ENCODE peak calls at places on chromosomes 16 and 17, in five cellular contexts. V is small intestine, X is stomach, A is endodermal cell, E is ovary. O is an unnamed sample.

GRCh38 chr17:34412534-34412933 is 49.5 kb upstream of the CCL1 start:
- DNase-seq in X (no peak), A (no peak), E (no peak), V (no peak), O (no peak)

GRCh38 chr16:85303354-85303883 is 191.1 kb upstream of the CIBAR2 start:
- DNase-seq in X (peak; percentile 64), V (peak; percentile 46), A (peak; percentile 94), E (peak; percentile 75), O (peak; percentile 63)

GRCh38 chr16:69386596-69386995 is 789 bp upstream of the TERF2 start:
- DNase-seq in A (peak; percentile 20), E (no peak), V (no peak), X (no peak), O (no peak)

GRCh38 chr17:75574404-75575093 is 13.1 kb upstream of the MYO15B start:
- DNase-seq in E (no peak), X (no peak), V (no peak), A (peak; percentile 38), O (no peak)

GRCh38 chr17:31581022-31581483 is 189.6 kb downstream of the RAB11FIP4 start:
- DNase-seq in E (peak; percentile 88), X (peak; percentile 90), V (no peak), A (no peak), O (no peak)

GRCh38 chr16:17497648-17498047 is 26.9 kb upstream of the XYLT1 start:
- DNase-seq in A (no peak), V (no peak), E (no peak), X (no peak), O (no peak)

GRCh38 chr17:5583426-5584382 is 605 bp downstream of the NLRP1 start:
- DNase-seq in V (no peak), X (no peak), A (peak; percentile 46), E (no peak), O (peak; percentile 25)

GRCh38 chr16:29779474-29779873 is 1.4 kb downstream of the ZG16 start:
- DNase-seq in E (no peak), V (no peak), X (no peak), A (peak; percentile 65), O (no peak)

GRCh38 chr16:21946889-21947635 is 6.1 kb upstream of the UQCRC2 start:
- DNase-seq in V (peak; percentile 33), E (no peak), A (no peak), X (no peak), O (peak; percentile 4)

GRCh38 chr16:3472878-3473595 is 22.3 kb downstream of the C16orf90 start:
- DNase-seq in X (no peak), E (no peak), A (no peak), V (no peak), O (no peak)

GRCh38 chr17:59427425-59427921 is 96.0 kb downstream of the YPEL2 start:
- DNase-seq in E (no peak), X (no peak), V (no peak), A (peak; percentile 64), O (no peak)

GRCh38 chr17:1005361-1005946 is 8.5 kb downstream of the TIMM22 start:
- DNase-seq in X (peak; percentile 85), A (no peak), E (peak; percentile 89), V (no peak), O (peak; percentile 63)

GRCh38 chr17:74480290-74480689 is 13.9 kb downstream of the CD300A start:
- DNase-seq in A (no peak), X (no peak), E (no peak), V (no peak), O (no peak)

GRCh38 chr17:18980682-18981384 is 23.7 kb downstream of the FAM83G start:
- DNase-seq in V (no peak), X (no peak), E (no peak), A (peak; percentile 74), O (no peak)

GRCh38 chr17:79223953-79224352 is 149.3 kb downstream of the ENGASE start:
- DNase-seq in V (no peak), X (no peak), A (peak; percentile 67), E (no peak), O (no peak)

GRCh38 chr16:30948956-30949654 is at the start of gene ORAI3:
- DNase-seq in V (peak; percentile 65), A (peak; percentile 86), X (peak; percentile 77), E (peak; percentile 84), O (peak; percentile 83)

GRCh38 chr17:17419621-17420020 is 57.2 kb upstream of the MED9 start:
- DNase-seq in E (no peak), V (no peak), A (no peak), X (no peak), O (no peak)

GRCh38 chr16:20871258-20871657 is 28.9 kb downstream of the DCUN1D3 start:
- DNase-seq in V (no peak), A (no peak), E (no peak), X (no peak), O (no peak)

GRCh38 chr16:20867585-20867984 is 32.6 kb downstream of the DCUN1D3 start:
- DNase-seq in X (no peak), A (no peak), E (no peak), V (no peak), O (no peak)

GRCh38 chr16:20871935-20872815 is 28.0 kb downstream of the DCUN1D3 start:
- DNase-seq in A (no peak), X (no peak), V (no peak), E (no peak), O (no peak)

GRCh38 chr16:20868890-20869289 is 31.3 kb downstream of the DCUN1D3 start:
- DNase-seq in E (peak; percentile 89), X (peak; percentile 91), V (peak; percentile 88), A (peak; percentile 55), O (peak; percentile 80)

GRCh38 chr16:20870122-20870521 is 30.0 kb downstream of the DCUN1D3 start:
- DNase-seq in A (no peak), V (no peak), E (no peak), X (no peak), O (no peak)
- H3K4me1 ChIP-seq in A (peaks cover 35% of the 10 kb centered on the region), V (peaks cover 7% of the 10 kb centered on the region), E (peaks cover 19% of the 10 kb centered on the region), X (peaks cover 82% of the 10 kb centered on the region), O (peaks cover 6% of the 10 kb centered on the region)

GRCh38 chr16:49834496-49835009 is 21.4 kb downstream of the ZNF423 start:
- DNase-seq in E (peak; percentile 87), V (no peak), A (peak; percentile 72), X (no peak), O (peak; percentile 45)
- H3K4me1 ChIP-seq in E (peaks cover 40% of the 10 kb centered on the region), V (no peaks in the 10 kb centered on the region), A (peaks cover 24% of the 10 kb centered on the region), X (peaks cover 15% of the 10 kb centered on the region), O (no peaks in the 10 kb centered on the region)

DNA sequence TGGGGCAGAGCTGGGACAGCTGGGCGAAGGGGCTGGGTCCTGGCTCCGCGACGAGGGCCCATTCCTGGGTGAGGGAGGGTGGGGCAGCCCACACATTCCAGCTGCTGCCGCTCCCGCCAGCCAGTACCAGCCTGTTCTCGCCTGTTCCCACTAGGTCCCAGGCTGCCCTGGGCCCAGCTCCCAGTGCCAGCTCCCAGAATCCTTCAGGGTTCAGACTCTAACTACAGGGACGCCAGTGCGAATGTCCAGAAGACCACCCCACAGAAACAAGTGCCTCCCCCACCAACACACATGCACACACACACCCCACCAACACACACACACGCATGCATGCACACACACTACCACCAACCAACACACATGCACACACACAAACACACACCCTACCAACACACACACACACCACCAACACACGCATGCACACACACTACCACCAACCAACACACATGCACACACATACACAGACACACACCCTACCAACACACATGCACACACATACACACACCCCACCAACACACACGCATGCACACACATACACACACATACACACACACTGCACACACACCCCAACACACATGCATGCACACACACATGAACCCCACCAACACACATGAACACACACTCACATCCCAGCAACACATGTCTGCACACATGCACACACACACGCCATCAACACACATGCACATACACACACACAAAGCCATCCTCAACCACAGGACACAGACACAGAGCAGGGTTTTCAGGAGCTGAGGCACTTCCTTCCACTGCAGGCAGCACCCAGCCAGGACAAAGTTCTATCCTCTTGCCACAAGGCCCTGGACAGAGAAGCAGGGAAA is 27.5 kb upstream of the KRT17 start:
- DNase-seq in E (peak; percentile 57), A (peak; percentile 56), V (peak; percentile 93), X (peak; percentile 89), O (peak; percentile 93)
- H3K4me1 ChIP-seq in E (peaks cover 4% of the 10 kb centered on the region), A (no peaks in the 10 kb centered on the region), V (peaks cover 25% of the 10 kb centered on the region), X (peaks cover 50% of the 10 kb centered on the region), O (peaks cover 35% of the 10 kb centered on the region)

GRCh38 chr17:27524594-27524993 is 68.3 kb downstream of the KSR1 start:
- DNase-seq in V (no peak), A (no peak), X (no peak), E (no peak), O (no peak)
- H3K4me1 ChIP-seq in V (no peaks in the 10 kb centered on the region), A (peaks cover 19% of the 10 kb centered on the region), X (peaks cover 13% of the 10 kb centered on the region), E (peaks cover 13% of the 10 kb centered on the region), O (no peaks in the 10 kb centered on the region)

DNA sequence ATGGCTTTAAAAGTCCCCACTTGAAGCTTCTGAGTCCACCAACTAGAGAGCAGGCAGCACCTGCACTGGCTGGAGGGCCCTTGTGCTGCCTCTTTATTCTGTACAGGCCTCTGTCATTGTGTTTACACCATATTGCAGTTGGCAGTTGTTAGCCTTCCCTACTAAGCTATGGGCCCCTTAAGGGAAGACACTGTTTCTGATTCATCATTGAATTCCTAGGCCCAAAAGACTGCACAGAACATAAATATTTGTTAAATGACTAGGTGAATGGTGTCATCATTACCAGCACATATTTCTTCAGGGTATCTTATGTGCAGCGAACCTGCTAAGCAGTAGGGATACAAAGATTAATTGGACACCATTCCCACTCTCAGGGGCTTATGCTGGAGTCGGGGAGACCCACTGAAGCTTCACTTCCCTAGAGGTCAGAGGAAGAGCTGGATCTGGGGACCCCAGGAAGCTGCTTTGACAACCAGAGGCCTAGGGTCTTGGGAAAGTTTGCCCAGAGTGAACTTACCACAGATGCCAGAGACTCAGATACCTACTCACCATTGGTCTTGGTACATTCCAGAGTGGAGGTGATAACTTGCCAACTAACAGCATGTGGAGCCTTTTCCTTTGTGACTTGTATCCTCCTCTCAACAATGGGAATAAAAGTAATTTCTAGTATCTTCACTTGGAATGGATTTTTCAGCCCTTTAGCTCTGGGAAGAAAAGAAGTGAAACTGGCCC is 28.7 kb upstream of the DDX52 start:
- DNase-seq in A (peak; percentile 47), E (no peak), X (no peak), V (no peak), O (no peak)
- H3K4me1 ChIP-seq in A (peaks cover 21% of the 10 kb centered on the region), E (no peaks in the 10 kb centered on the region), X (no peaks in the 10 kb centered on the region), V (peaks cover 8% of the 10 kb centered on the region), O (no peaks in the 10 kb centered on the region)

O was measured in colonic mucosa.